ENCODE peak calls at places on chromosomes 4 and X, in eight cellular contexts. D is activated effector memory CD4-positive, alpha-beta T cell treated with Interleukin-2 at 50 U/mL for 16 hours; O is NCI-H1417; U is stimulated activated CD4-positive, alpha-beta T cell treated with anti-CD3 and anti-CD28 coated beads, Interleukin-15, amount 100 ng/mL, for 1 hour; J is HEK293T; A is NCI-H1092; L is IMR-90; I is T-helper 9 cell. Y is an unnamed sample.

GRCh38 chr4:166012129-166013078 is 139.4 kb downstream of the TLL1 start:
- DNase-seq in D (no peak), O (no peak), U (no peak), J (no peak), A (no peak), L (no peak), I (no peak), Y (no peak)

GRCh38 chr4:38804654-38805295 is at the start of gene TLR1:
- DNase-seq in D (no peak), O (no peak), U (no peak), J (no peak), A (no peak), L (peak), I (no peak), Y (no peak)

GRCh38 chrX:25873196-25873595 is 264.9 kb upstream of the MAGEB18 start:
- DNase-seq in D (no peak), O (no peak), U (no peak), J (no peak), A (no peak), L (no peak), I (no peak), Y (no peak)

GRCh38 chr4:1572521-1572920 is 111.6 kb downstream of the FAM53A start:
- DNase-seq in D (no peak), O (no peak), U (no peak), J (no peak), A (no peak), L (no peak), I (no peak), Y (no peak)

GRCh38 chr4:11497212-11497806 is 68.6 kb upstream of the HS3ST1 start:
- DNase-seq in D (no peak), O (no peak), U (no peak), J (no peak), A (no peak), L (no peak), I (no peak), Y (no peak)

GRCh38 chr4:155442267-155443105 is 65.7 kb upstream of the MAP9 start:
- DNase-seq in D (peak), O (peak), U (peak), J (peak), A (peak), L (peak), I (peak), Y (peak)

GRCh38 chr4:26176621-26177121 is 144.1 kb upstream of the RBPJ start:
- DNase-seq in D (no peak), O (no peak), U (no peak), J (no peak), A (no peak), L (peak), I (no peak), Y (no peak)

GRCh38 chrX:55796496-55796895 is 78.9 kb downstream of the RRAGB start:
- DNase-seq in D (no peak), O (no peak), U (no peak), J (no peak), A (no peak), L (no peak), I (no peak), Y (no peak)

GRCh38 chrX:11558972-11559371 is 106.7 kb downstream of the ARHGAP6 start:
- DNase-seq in D (peak), O (no peak), U (peak), J (peak), A (no peak), L (no peak), I (peak), Y (peak)

GRCh38 chr4:123505077-123505456 is 108.5 kb downstream of the SPRY1 start:
- DNase-seq in D (no peak), O (no peak), U (no peak), J (no peak), A (peak), L (peak), I (no peak), Y (no peak)

GRCh38 chr4:40755609-40756008 is 5.9 kb downstream of the NSUN7 start:
- DNase-seq in D (no peak), O (no peak), U (no peak), J (no peak), A (no peak), L (no peak), I (no peak), Y (no peak)

GRCh38 chrX:153952373-153953026 is 8.1 kb upstream of the RENBP start:
- DNase-seq in D (no peak), O (no peak), U (no peak), J (no peak), A (no peak), L (no peak), I (no peak), Y (no peak)

GRCh38 chr4:38069271-38069760 is 109.1 kb downstream of the PTTG2 start:
- DNase-seq in D (peak), O (no peak), U (no peak), J (no peak), A (no peak), L (peak), I (no peak), Y (peak)

GRCh38 chr4:112889619-112890294 is 159.7 kb upstream of the ANK2 start:
- DNase-seq in D (no peak), O (no peak), U (no peak), J (no peak), A (no peak), L (peak), I (no peak), Y (no peak)

GRCh38 chr4:174023641-174024040 is 259.8 kb downstream of the FBXO8 start:
- DNase-seq in D (no peak), O (no peak), U (no peak), J (no peak), A (no peak), L (peak), I (no peak), Y (no peak)

GRCh38 chrX:15918003-15918402 is 63.4 kb upstream of the AP1S2 start:
- DNase-seq in D (no peak), O (no peak), U (no peak), J (no peak), A (no peak), L (no peak), I (no peak), Y (no peak)

GRCh38 chr4:87865288-87865687 is 32.5 kb downstream of the MEPE start:
- DNase-seq in D (no peak), O (no peak), U (no peak), J (no peak), A (no peak), L (no peak), I (no peak), Y (no peak)

Y was measured in GM13976.